ENCODE peak calls at places on chromosomes 3 and 15, in five cellular contexts. A, Q, I, O and G are unnamed samples.

GRCh38 chr15:42444415-42445063 is 46.4 kb downstream of the ZNF106 start:
- DNase-seq in A (no peak), Q (no peak), I (peak; percentile 19), O (no peak), G (no peak)

GRCh38 chr3:70805044-70805732 is 492.8 kb upstream of the MDFIC2 start:
- DNase-seq in I (no peak), O (no peak), Q (peak; percentile 14), A (no peak), G (no peak)

GRCh38 chr15:39641187-39641889 is 60.5 kb downstream of the THBS1 start:
- DNase-seq in O (no peak), Q (no peak), I (no peak), A (no peak), G (no peak)

GRCh38 chr3:113088616-113089015 is 97.8 kb downstream of the GTPBP8 start:
- DNase-seq in O (no peak), I (no peak), A (no peak), Q (no peak), G (no peak)

GRCh38 chr3:151219056-151219455 is 16.0 kb upstream of the GPR171 start:
- DNase-seq in A (no peak), I (no peak), Q (peak; percentile 77), O (peak; percentile 43), G (no peak)

GRCh38 chr3:159560214-159561004 is 428.2 kb upstream of the IL12A start:
- DNase-seq in A (no peak), Q (no peak), I (no peak), O (no peak), G (no peak)

GRCh38 chr3:184129012-184129411 is 6.1 kb upstream of the EIF2B5 start:
- DNase-seq in O (peak; percentile 38), I (peak; percentile 40), A (peak; percentile 70), Q (peak; percentile 32), G (no peak)

GRCh38 chr3:128784228-128784627 is 58.2 kb downstream of the RAB7A start:
- DNase-seq in O (no peak), Q (no peak), A (no peak), I (peak; percentile 39), G (no peak)

GRCh38 chr3:57803647-57804081 is 47.6 kb downstream of the SLMAP start:
- DNase-seq in Q (peak; percentile 85), I (peak; percentile 69), A (no peak), O (peak; percentile 96), G (peak; percentile 95)

GRCh38 chr15:74370471-74370870 is 3.0 kb upstream of the CYP11A1 start:
- DNase-seq in Q (no peak), O (no peak), I (no peak), A (no peak), G (no peak)

GRCh38 chr3:55770077-55770476 is 283.0 kb upstream of the WNT5A start:
- DNase-seq in A (no peak), I (no peak), O (no peak), Q (no peak), G (no peak)

GRCh38 chr3:13927295-13927694 is 47.4 kb upstream of the WNT7A start:
- DNase-seq in O (peak; percentile 3), Q (no peak), A (no peak), I (no peak), G (no peak)

GRCh38 chr3:93843981-93844380 is 129.7 kb downstream of the PROS1 start:
- DNase-seq in I (no peak), O (peak; percentile 16), A (no peak), Q (peak; percentile 84), G (no peak)

GRCh38 chr15:29429584-29429983 is 160.0 kb upstream of the NSMCE3 start:
- DNase-seq in I (no peak), O (no peak), A (no peak), Q (no peak), G (no peak)

GRCh38 chr3:127955680-127956079 is 40.6 kb downstream of the KBTBD12 start:
- DNase-seq in Q (no peak), O (no peak), I (no peak), A (no peak), G (no peak)

GRCh38 chr3:149004622-149005021 is 13.3 kb downstream of the GYG1 start:
- DNase-seq in A (no peak), Q (peak; percentile 26), I (no peak), O (no peak), G (no peak)

DNA sequence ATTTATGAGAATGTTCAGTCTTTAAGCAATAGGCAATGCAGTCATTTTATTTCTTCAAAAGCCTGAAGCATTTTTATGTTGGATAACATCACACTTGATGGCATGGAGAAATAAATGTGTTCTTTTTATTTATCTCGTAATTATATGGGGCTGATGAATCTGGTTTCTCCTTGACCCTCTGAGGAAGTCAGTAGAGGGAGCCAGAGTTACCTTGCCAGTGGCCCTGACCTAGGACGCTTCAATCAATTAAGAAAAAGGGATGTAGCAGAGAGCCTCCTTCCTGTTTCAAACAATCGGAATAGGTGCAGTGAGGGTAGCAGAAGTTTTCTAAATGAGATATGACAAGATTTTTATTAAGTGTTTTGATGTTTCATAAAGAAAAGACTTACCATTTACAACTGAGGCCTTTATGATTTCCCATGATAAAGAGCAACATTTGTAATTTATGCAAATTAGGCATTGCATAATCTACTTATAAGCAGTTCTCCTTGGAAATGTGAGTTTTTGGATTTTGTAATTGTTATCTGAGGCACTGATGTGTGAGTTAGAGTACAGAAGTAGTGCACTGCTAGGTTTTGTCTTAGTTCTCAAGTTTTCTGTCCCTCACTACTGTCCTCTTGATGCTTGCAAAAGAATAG is 129.1 kb downstream of the RAP2B start:
- DNase-seq in I (peak; percentile 23), O (peak; percentile 44), Q (peak; percentile 22), A (no peak), G (no peak)
- TF ChIP-seq CTCF in I (peak; percentile 48), O (peak; percentile 55), Q (peak; percentile 50), A (peak; percentile 57), G (peak; percentile 56)

GRCh38 chr15:22786868-22787698 is 639 bp downstream of the NIPA1 start:
- DNase-seq in Q (peak; percentile 12), A (peak; percentile 74), O (no peak), I (peak; percentile 57), G (no peak)

GRCh38 chr15:22788004-22788403 is 1.6 kb downstream of the NIPA1 start:
- DNase-seq in O (no peak), I (no peak), A (peak; percentile 61), Q (no peak), G (no peak)
- H3K4me3 ChIP-seq in O (peak overlapping the region; percentile 80), I (no peak overlapping the region), A (peak overlapping the region; percentile 62), Q (peak overlapping the region; percentile 61), G (peak overlapping the region; percentile 68)

GRCh38 chr3:5122030-5122740 is at the start of gene ARL8B:
- DNase-seq in A (peak; percentile 96), Q (peak; percentile 89), O (peak; percentile 78), I (peak; percentile 94), G (no peak)

GRCh38 chr3:5123937-5124336 is 1.8 kb downstream of the ARL8B start:
- DNase-seq in I (no peak), O (no peak), A (no peak), Q (no peak), G (no peak)

GRCh38 chr3:5120446-5120845 is 1.6 kb upstream of the ARL8B start:
- DNase-seq in Q (no peak), O (no peak), I (no peak), A (no peak), G (no peak)

GRCh38 chr3:5126586-5126985 is 4.5 kb downstream of the ARL8B start:
- DNase-seq in O (no peak), I (peak; percentile 17), A (no peak), Q (peak; percentile 24), G (no peak)

DNA sequence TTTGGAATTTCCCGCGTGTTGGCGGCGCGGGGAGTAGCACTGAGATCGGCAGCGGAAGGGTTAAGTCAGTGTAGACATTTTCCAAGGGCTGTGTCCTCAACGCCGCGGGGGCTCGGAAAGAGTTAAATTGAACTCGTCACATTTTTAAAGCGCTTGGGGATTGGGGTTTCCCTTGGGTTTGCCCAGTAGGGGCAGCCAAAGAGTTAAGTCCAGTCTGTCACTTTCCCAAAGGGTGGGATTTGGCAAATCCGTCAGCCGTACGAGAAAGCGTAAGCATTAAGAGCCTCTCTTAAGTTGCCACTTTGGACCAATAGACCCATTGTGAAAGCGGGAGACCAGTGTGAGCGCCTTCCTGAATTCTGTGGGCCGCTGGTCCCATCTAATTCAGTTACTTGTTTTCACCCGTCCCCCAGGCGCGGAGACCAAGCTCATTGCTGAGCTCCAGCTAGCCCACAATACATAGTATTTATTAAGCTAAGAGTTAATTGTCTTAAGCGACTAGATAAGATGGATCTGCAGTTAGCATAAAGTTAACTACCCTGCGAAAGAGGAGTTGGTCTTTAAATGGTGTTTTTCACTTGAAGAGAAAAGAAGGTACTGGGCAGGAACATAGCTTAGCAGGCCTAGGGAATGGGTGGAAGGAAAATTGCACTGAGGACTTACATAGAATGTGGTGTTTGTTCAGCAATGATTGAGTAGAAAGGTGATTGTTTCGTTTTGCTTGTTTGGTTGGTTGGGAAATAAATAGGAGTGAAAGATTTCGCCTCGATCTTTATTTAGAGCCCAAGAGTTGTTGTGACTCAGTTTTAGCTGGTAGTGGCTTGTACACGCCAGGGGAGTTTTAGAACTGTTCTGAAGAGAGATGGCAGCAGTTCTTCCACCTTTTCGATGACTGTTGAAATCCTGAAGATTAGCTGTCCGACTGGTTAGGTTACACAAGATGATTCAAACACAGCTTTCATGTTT is 932 bp downstream of the ARL8B start:
- DNase-seq in I (peak; percentile 64), Q (peak; percentile 41), O (no peak), A (peak; percentile 68), G (no peak)
- TF ChIP-seq CTCF in I (no peak), Q (no peak), O (no peak), A (no peak), G (no peak)

GRCh38 chr15:100910119-100910518 is 9.0 kb upstream of the LRRK1 start:
- DNase-seq in Q (no peak), I (no peak), A (no peak), O (no peak), G (no peak)
- H3K4me3 ChIP-seq in Q (no peak overlapping the region), I (no peak overlapping the region), A (no peak overlapping the region), O (no peak overlapping the region), G (no peak overlapping the region)

DNA sequence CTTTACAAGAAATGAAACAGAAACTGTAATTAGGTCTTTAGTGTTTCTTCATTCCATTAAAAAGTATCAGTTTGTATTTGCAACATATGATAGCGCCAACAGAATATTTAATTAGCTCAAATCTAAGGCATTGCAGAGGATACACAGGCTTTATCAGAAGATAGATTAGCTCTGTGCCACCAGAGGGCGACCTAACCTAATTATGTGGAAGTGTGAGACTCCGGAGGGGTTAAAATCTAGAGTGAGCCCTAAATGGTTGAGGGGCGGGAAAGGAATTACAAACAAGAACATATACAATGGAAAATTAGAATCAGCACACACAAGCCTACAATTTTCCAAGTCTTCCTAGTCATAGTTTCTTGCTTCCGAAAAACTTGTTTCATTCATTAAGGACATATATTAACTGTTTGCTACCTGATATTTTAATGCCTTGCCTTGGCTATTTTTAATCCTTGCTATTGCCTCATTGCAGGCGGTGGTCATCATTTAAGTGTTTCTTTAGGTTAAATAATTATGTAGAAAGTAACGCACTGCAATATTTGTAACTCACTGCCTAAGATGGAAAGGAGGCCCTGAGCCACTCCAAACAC is 18.0 kb upstream of the RYR3 start:
- DNase-seq in A (no peak), O (peak; percentile 51), Q (peak; percentile 30), I (peak; percentile 78), G (peak; percentile 31)
- TF ChIP-seq CTCF in A (peak; percentile 71), O (peak; percentile 39), Q (peak; percentile 62), I (peak; percentile 92), G (peak; percentile 67)